ENCODE peak calls at places on chromosomes 5 and 9, in five cellular contexts. F is CD8-positive, alpha-beta memory T cell; T is CD4-positive, alpha-beta T cell; W is pancreas; R is mucosa of descending colon. N is an unnamed sample. For H3K9me3, the result is how much of the 10 kb centered on the place peaks cover.

GRCh38 chr9:98485706-98486105 is 223.0 kb downstream of the GABBR2 start:
- DNase-seq in F (no peak), T (no peak), W (no peak), R (no peak), N (no peak)

GRCh38 chr9:97387504-97387886 is 24.4 kb upstream of the TDRD7 start:
- DNase-seq in F (no peak), T (no peak), W (no peak), R (no peak), N (no peak)

GRCh38 chr9:109974143-109974917 is 194.3 kb downstream of the PALM2AKAP2 start:
- DNase-seq in F (no peak), T (no peak), W (no peak), R (no peak), N (no peak)

GRCh38 chr5:39253211-39253610 is 33.8 kb upstream of the FYB1 start:
- DNase-seq in F (no peak), T (no peak), W (no peak), R (no peak), N (no peak)

GRCh38 chr5:145433077-145433476 is 402.1 kb downstream of the PRELID2 start:
- DNase-seq in F (no peak), T (no peak), W (no peak), R (no peak), N (no peak)

GRCh38 chr9:3321186-3321585 is 204.6 kb downstream of the RFX3 start:
- DNase-seq in F (no peak), T (no peak), W (no peak), R (no peak), N (no peak)

GRCh38 chr5:126234563-126235195 is 188.5 kb upstream of the GRAMD2B start:
- DNase-seq in F (no peak), T (no peak), W (no peak), R (no peak), N (no peak)

GRCh38 chr9:81193362-81194339 is 495.7 kb downstream of the TLE1 start:
- DNase-seq in F (no peak), T (no peak), W (no peak), R (no peak), N (no peak)

GRCh38 chr5:177557041-177557647 is 2.8 kb upstream of the FAM193B start:
- DNase-seq in F (no peak), T (no peak), W (no peak), R (no peak), N (no peak)

GRCh38 chr9:82284758-82285157 is 296.2 kb downstream of the SPATA31D1 start:
- DNase-seq in F (no peak), T (no peak), W (no peak), R (no peak), N (no peak)

GRCh38 chr5:124402144-124402581 is 344.3 kb downstream of the ZNF608 start:
- DNase-seq in F (no peak), T (no peak), W (no peak), R (peak), N (no peak)

GRCh38 chr9:73093740-73094379 is 57.8 kb upstream of the ANXA1 start:
- DNase-seq in F (no peak), T (no peak), W (no peak), R (no peak), N (no peak)

GRCh38 chr5:38113456-38113855 is 144.9 kb upstream of the EGFLAM start:
- DNase-seq in F (no peak), T (no peak), W (no peak), R (no peak), N (no peak)

GRCh38 chr5:42636425-42636824 is 120.2 kb upstream of the CCDC152 start:
- DNase-seq in F (no peak), T (no peak), W (no peak), R (no peak), N (no peak)

GRCh38 chr5:92519717-92520632 is 1061.0 kb downstream of the NR2F1-AS1 start:
- DNase-seq in F (no peak), T (no peak), W (no peak), R (no peak), N (no peak)

GRCh38 chr9:3482578-3482977 is 43.2 kb downstream of the RFX3 start:
- DNase-seq in F (no peak), T (no peak), W (no peak), R (no peak), N (no peak)

GRCh38 chr5:38321978-38322377 is 63.6 kb downstream of the EGFLAM start:
- DNase-seq in F (no peak), T (no peak), W (no peak), R (no peak), N (no peak)

GRCh38 chr9:127628644-127629467 is 16.8 kb downstream of the STXBP1 start:
- DNase-seq in F (no peak), T (no peak), W (peak), R (no peak), N (no peak)

GRCh38 chr9:120627073-120627472 is 47.1 kb upstream of the CDK5RAP2 start:
- DNase-seq in F (no peak), T (no peak), W (no peak), R (no peak), N (no peak)

GRCh38 chr9:3980771-3981170 is 319.1 kb downstream of the GLIS3 start:
- DNase-seq in F (no peak), T (no peak), W (no peak), R (no peak), N (no peak)

GRCh38 chr9:99051353-99051752 is 53.6 kb upstream of the TGFBR1 start:
- DNase-seq in F (no peak), T (no peak), W (no peak), R (no peak), N (no peak)

GRCh38 chr9:133701981-133702797 is 36.0 kb downstream of the SARDH start:
- DNase-seq in F (peak), T (peak), W (no peak), R (peak), N (peak)

GRCh38 chr9:36937951-36938350 is 96.1 kb downstream of the PAX5 start:
- DNase-seq in F (no peak), T (no peak), W (no peak), R (no peak), N (no peak)

GRCh38 chr5:61332369-61332745 is 299 bp downstream of the ZSWIM6 start:
- DNase-seq in F (peak), T (peak), W (peak), R (peak), N (peak)

GRCh38 chr9:136050266-136050705 is 44.8 kb downstream of the NACC2 start:
- DNase-seq in F (no peak), T (no peak), W (no peak), R (peak), N (no peak)

GRCh38 chr5:95717439-95717838 is 13.7 kb upstream of the RHOBTB3 start:
- DNase-seq in F (no peak), T (no peak), W (no peak), R (no peak), N (no peak)

GRCh38 chr5:124057161-124057814 is 545.3 kb downstream of the CSNK1G3 start:
- DNase-seq in F (no peak), T (no peak), W (peak), R (peak), N (no peak)

GRCh38 chr5:14560091-14560595 is 21.4 kb upstream of the OTULINL start:
- DNase-seq in F (no peak), T (no peak), W (peak), R (no peak), N (no peak)

GRCh38 chr9:91055845-91056244 is 254.2 kb downstream of the SYK start:
- DNase-seq in F (no peak), T (no peak), W (no peak), R (no peak), N (no peak)

GRCh38 chr5:121681200-121681855 is 170.4 kb upstream of the FTMT start:
- DNase-seq in F (no peak), T (no peak), W (no peak), R (no peak), N (no peak)

GRCh38 chr5:4022056-4022670 is 426.5 kb downstream of the IRX1 start:
- DNase-seq in F (no peak), T (no peak), W (no peak), R (no peak), N (no peak)
- H3K9me3 ChIP-seq in F (under half), T (under half), W (under half), R (under half), N (under half)

DNA sequence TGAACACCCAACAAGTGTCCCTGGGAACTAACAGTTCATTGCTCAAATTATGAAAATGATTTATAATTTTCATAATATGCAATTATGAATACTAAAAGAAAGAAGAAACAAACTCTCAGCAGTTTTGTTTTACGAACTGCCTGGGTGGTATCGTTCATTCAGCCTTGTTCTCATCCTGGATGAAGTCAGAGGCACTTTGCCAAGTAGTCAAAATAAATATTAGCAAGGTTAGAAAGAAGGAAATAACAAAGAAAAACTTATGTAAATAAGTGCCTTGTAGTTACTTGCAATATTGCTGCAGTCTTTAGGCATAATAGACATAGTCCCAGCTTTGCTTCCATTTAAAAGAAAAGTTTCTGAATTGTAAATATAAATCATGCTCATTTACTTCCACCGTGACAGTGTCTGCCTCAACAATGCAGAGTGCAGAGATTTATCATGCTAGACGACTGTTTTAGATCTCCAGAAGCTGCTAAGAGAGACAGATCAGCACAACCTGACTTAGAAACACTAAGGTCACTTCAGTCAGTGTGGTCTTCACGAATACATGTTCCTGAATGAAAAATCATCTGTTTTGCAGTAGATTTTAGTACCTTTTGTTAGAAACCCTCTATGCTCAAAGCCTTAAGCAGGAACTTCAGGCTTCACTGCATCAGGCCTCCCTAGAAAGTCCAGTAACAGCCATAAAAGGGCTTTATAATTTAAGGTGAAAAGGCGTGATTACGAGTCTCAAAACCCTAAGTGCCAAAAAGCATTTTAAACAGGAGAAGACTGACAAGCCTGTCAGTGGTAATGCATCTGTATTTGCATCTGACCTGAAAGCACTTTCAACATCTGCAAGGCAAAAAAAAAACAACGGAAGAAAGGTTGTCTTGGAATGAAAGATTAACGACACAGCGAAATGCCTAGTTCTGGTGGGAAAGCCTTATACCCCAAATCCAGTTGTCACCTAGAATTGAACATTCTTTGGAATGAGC is 92.1 kb downstream of the TMEM167A start:
- DNase-seq in F (no peak), T (no peak), W (no peak), R (no peak), N (no peak)
- H3K9me3 ChIP-seq in F (under half), T (under half), W (under half), R (under half), N (under half)

DNA sequence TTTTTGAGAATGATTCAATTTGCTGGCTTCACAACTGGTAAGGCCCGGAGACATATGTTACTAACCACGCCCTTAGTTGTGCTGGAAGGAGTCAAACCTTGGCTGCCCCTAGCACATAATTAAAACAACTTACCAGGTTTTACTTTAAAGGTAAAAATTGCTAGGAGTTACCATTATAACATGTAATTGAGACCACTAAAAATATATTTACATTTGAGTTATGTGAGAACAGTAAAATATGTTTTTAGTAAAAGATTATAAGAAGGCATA is 435.6 kb upstream of the CDH9 start:
- DNase-seq in F (no peak), T (no peak), W (no peak), R (no peak), N (no peak)
- H3K9me3 ChIP-seq in F (under half), T (under half), W (under half), R (half or more), N (under half)

GRCh38 chr5:16536818-16537217 is 71.2 kb upstream of the ZNF622 start:
- DNase-seq in F (no peak), T (no peak), W (no peak), R (no peak), N (no peak)
- H3K9me3 ChIP-seq in F (under half), T (under half), W (under half), R (under half), N (under half)

DNA sequence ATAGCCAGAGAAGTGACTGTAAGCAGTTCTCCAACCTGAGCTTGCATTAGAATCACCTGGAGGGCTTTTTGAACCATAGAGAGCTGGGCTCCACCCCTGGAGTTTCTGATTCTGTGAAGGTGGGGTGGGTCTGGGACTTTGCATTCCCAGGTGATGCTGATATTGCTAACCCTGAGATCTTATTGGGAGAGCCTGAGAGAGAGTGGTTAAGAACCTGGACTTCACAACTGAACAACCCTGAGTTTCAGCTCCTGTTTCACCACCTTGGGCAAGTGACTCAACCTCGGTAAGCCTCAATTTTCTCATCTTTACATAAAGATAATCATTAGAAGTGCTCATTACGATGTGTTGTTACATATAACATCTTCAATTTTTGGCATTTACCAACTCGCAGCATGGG is 498.6 kb downstream of the EBF1 start:
- DNase-seq in F (no peak), T (no peak), W (no peak), R (no peak), N (no peak)
- H3K9me3 ChIP-seq in F (under half), T (under half), W (under half), R (under half), N (under half)

GRCh38 chr5:101505891-101506570 is 602.9 kb upstream of the ST8SIA4 start:
- DNase-seq in F (no peak), T (no peak), W (no peak), R (no peak), N (no peak)
- H3K9me3 ChIP-seq in F (under half), T (under half), W (under half), R (under half), N (under half)

DNA sequence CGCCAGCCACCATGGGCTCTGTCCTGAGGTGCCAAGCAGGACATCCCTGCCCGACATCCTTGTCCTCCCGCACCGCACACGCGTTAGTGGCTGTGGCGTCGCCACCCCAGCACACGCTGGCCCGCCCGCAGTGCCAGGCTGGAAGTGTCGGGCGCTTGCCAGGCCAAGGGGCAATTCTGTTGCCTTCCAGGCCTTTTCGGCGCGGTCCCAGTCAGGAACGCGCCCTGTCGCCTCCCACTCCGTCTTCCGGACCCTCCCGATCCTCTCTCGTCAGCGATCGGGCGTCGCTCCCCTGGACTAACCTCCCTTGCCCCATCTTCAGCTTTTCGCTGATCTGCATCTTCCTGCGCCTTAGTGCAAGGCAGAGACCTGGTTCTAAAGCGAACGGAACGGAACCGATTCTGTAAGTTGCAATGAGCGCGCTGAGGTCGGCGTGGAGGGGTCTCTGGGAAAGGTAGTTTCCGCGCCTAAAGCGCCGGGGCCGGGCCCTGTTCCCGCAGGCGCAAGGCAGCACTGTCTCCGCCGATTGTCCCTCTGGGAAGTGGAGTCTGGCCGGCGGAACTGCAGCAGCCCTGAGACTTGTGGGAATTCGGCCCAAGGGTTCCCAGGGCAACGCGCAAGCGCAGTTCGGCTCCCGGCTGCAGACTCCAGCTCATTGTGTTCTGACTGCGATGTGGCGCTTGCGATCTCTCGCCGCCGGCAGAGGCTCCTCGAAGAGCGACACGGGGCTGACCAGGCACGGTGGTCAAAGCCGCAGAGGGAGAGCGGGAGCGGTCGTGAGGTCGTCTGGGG is at the start of gene ZNF454:
- DNase-seq in F (no peak), T (no peak), W (peak), R (peak), N (no peak)
- H3K9me3 ChIP-seq in F (under half), T (half or more), W (under half), R (half or more), N (under half)

GRCh38 chr5:150904479-150905311 is at the start of gene ZNF300:
- DNase-seq in F (peak), T (peak), W (peak), R (peak), N (peak)

GRCh38 chr5:150905312-150905683 is 518 bp upstream of the ZNF300 start:
- DNase-seq in F (no peak), T (no peak), W (no peak), R (no peak), N (no peak)

GRCh38 chr5:150895431-150896428 is 9.1 kb downstream of the ZNF300 start:
- DNase-seq in F (no peak), T (no peak), W (no peak), R (no peak), N (no peak)

DNA sequence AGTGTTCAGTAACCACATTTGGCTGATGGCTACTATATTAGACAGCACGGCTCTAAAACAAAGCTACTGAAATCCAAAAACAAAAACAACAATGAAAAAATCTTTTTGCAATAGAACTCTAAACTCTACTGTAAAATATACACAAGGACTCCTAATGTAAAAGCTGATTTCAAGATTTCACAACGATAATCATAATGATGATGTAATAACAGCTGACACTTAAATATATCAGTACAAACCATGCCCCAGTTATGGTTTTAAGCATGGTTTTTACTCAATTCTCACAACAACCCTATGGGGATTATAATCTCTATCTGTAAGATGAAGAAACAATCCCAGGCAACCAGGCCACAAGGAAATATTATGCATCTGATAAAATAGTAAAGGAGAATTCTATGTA is 3.3 kb downstream of the ZNF300 start:
- DNase-seq in F (no peak), T (no peak), W (no peak), R (no peak), N (no peak)
- H3K9me3 ChIP-seq in F (under half), T (half or more), W (under half), R (half or more), N (under half)

DNA sequence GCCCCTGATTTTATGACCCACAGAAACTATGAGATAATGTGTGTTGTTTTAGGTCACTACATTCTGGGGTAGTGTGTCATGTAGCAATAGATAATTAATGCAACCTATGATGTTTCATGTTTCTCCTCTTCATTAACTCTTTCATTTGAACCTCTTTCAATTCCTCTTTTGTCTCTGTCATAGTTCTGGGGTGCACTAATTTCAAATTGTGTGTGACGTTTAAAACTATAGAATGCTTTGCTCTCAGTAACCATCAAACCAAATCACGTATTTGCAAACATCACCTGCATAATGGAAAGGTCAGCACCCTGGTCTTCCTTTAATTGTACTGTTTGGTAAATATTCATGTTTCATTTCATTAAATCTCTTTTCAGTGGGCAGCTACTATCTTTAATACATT is 621.6 kb downstream of the TLR4 start:
- DNase-seq in F (no peak), T (no peak), W (no peak), R (no peak), N (no peak)
- H3K9me3 ChIP-seq in F (under half), T (under half), W (under half), R (under half), N (under half)

DNA sequence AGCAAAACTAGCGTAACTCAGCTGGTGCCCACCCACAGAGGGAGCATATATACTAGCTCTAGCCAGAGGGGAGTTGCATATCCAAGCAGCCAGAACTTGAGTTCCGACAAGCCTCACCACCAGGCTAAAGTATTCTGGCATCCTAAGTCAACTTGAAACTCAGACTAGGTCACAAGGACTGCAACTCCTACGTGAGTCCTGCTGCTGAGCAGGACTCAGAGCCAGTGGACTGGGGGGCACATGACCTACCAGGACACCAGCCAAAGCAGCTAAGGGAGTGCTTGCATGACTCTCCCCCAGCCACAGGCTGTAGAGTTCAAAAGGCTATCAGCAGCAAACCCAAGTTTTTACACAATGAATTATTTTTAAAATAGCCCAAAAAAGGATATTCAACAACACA is 26.1 kb downstream of the SPDL1 start:
- DNase-seq in F (no peak), T (no peak), W (no peak), R (no peak), N (no peak)
- H3K9me3 ChIP-seq in F (under half), T (under half), W (under half), R (under half), N (under half)